ENCODE peak calls at places on chromosomes 7 and 10, in eight cellular contexts. O is GM23338, W is astrocyte of the spinal cord, X is HT-29, I is uterus, Y is HepG2, K is GM12891, T is ascending aorta. P is an unnamed sample.
A peak's percentile ranks its signal among the peaks of the same experiment; 100 is the strongest.

GRCh38 chr7:69062020-69062760 is 536.1 kb upstream of the AUTS2 start:
- DNase-seq in X (no peak), T (no peak), I (no peak), Y (no peak), O (no peak), W (peak; percentile 26), K (no peak), P (no peak)

GRCh38 chr7:124034754-124035100 is 1.9 kb upstream of the TMEM229A start:
- DNase-seq in O (no peak), K (no peak), W (no peak), Y (no peak), X (no peak), I (no peak), T (no peak), P (no peak)

GRCh38 chr7:135692055-135692454 is 29.7 kb downstream of the STMP1 start:
- DNase-seq in Y (no peak), X (no peak), W (peak; percentile 72), K (no peak), O (no peak), I (no peak), T (no peak), P (no peak)

GRCh38 chr10:130000918-130001317 is 36.8 kb upstream of the EBF3 start:
- DNase-seq in O (no peak), Y (no peak), T (no peak), K (no peak), X (no peak), I (no peak), W (no peak), P (no peak)

GRCh38 chr10:49606981-49607535 is 3.1 kb upstream of the SLC18A3 start:
- DNase-seq in O (peak; percentile 93), I (no peak), T (no peak), W (peak; percentile 79), K (peak; percentile 83), X (peak; percentile 53), Y (peak; percentile 33), P (peak; percentile 55)

GRCh38 chr7:1211611-1212010 is 21.1 kb upstream of the UNCX start:
- DNase-seq in W (no peak), T (no peak), K (no peak), X (no peak), I (no peak), Y (no peak), O (no peak), P (no peak)

GRCh38 chr7:54814401-54814800 is 55.4 kb upstream of the SEC61G start:
- DNase-seq in W (no peak), Y (no peak), T (no peak), X (no peak), K (no peak), I (no peak), O (no peak), P (peak; percentile 28)

GRCh38 chr10:115417585-115418265 is 324.6 kb downstream of the ATRNL1 start:
- DNase-seq in W (peak; percentile 50), O (peak; percentile 89), T (no peak), X (peak; percentile 74), Y (peak; percentile 60), K (peak; percentile 12), I (no peak), P (peak; percentile 49)

GRCh38 chr7:87570178-87570577 is 30.5 kb downstream of the ABCB1 start:
- DNase-seq in X (no peak), O (no peak), Y (no peak), T (no peak), I (no peak), K (no peak), W (peak; percentile 76), P (peak; percentile 94)

GRCh38 chr10:89887830-89888229 is 186.4 kb downstream of the KIF20B start:
- DNase-seq in O (no peak), W (no peak), X (no peak), T (no peak), K (no peak), Y (no peak), I (no peak), P (no peak)

GRCh38 chr7:141452911-141453310 is 98.3 kb upstream of the AGK start:
- DNase-seq in W (no peak), K (no peak), T (no peak), O (no peak), I (no peak), X (no peak), Y (no peak), P (no peak)

GRCh38 chr7:139536158-139536557 is 12.7 kb downstream of the CLEC2L start:
- DNase-seq in W (no peak), Y (no peak), T (no peak), I (no peak), K (no peak), X (no peak), O (no peak), P (no peak)

GRCh38 chr7:141696386-141696785 is 5.6 kb downstream of the DENND11 start:
- DNase-seq in I (no peak), T (no peak), O (no peak), W (no peak), X (no peak), Y (no peak), K (no peak), P (no peak)

GRCh38 chr10:101672536-101672935 is 22.4 kb downstream of the FBXW4 start:
- DNase-seq in O (no peak), X (no peak), Y (no peak), K (no peak), I (no peak), T (no peak), W (no peak), P (no peak)

GRCh38 chr7:150446288-150446938 is 4.0 kb upstream of the GIMAP8 start:
- DNase-seq in I (no peak), Y (no peak), K (no peak), W (no peak), O (no peak), T (no peak), X (no peak), P (no peak)

GRCh38 chr7:36281945-36282727 is 107.5 kb upstream of the ANLN start:
- DNase-seq in I (no peak), X (peak; percentile 36), Y (no peak), T (no peak), W (peak; percentile 27), O (no peak), K (no peak), P (peak; percentile 17)

GRCh38 chr10:49001402-49001801 is 61.8 kb upstream of the LRRC18 start:
- DNase-seq in X (peak; percentile 10), O (peak; percentile 76), Y (peak; percentile 6), T (no peak), K (no peak), W (no peak), I (no peak), P (no peak)

GRCh38 chr10:61779276-61779675 is 116.5 kb downstream of the CABCOCO1 start:
- DNase-seq in I (no peak), X (no peak), W (no peak), T (no peak), K (no peak), Y (no peak), O (no peak), P (no peak)

GRCh38 chr7:128264477-128264876 is 23.4 kb downstream of the LEP start:
- DNase-seq in I (no peak), X (peak; percentile 23), W (no peak), Y (no peak), T (no peak), K (no peak), O (no peak), P (no peak)

GRCh38 chr10:85995791-85996190 is 370.8 kb downstream of the GRID1 start:
- DNase-seq in I (no peak), Y (peak; percentile 18), K (no peak), X (peak; percentile 65), T (no peak), O (peak; percentile 34), W (peak; percentile 0), P (peak; percentile 30)

GRCh38 chr7:140168816-140169215 is 8.0 kb downstream of the KDM7A start:
- DNase-seq in I (no peak), T (no peak), O (no peak), X (no peak), Y (no peak), W (no peak), K (no peak), P (no peak)

GRCh38 chr10:53314856-53315255 is 542.3 kb upstream of the MBL2 start:
- DNase-seq in I (no peak), Y (no peak), W (peak; percentile 96), O (peak; percentile 8), K (no peak), T (no peak), X (peak; percentile 28), P (peak; percentile 92)

GRCh38 chr7:128672927-128673517 is 930 bp downstream of the GARIN1A start:
- DNase-seq in Y (no peak), W (peak; percentile 34), I (no peak), K (no peak), T (no peak), X (no peak), O (peak; percentile 82), P (no peak)

GRCh38 chr7:5677538-5678294 is 103.7 kb downstream of the RNF216 start:
- DNase-seq in O (peak; percentile 88), X (peak; percentile 78), I (peak; percentile 73), Y (peak; percentile 34), W (peak; percentile 78), K (no peak), T (no peak), P (peak; percentile 58)